ENCODE peak calls at places on chromosomes 6 and 20, in six cellular contexts. C is astrocyte of the spinal cord; Y is Kasumi-1; A is stimulated activated CD8-positive, alpha-beta memory T cell treated with anti-CD3 and anti-CD28 coated beads, Interleukin-12 subunit alpha, Interleukin-12 subunit beta, amount 100 ng/mL, for 4 hours; G is T-helper 1 cell; Z is T follicular helper cell. R is an unnamed sample.

GRCh38 chr6:123519191-123519510 is 117.6 kb downstream of the TRDN start:
- DNase-seq in A (no peak), C (no peak), Z (no peak), Y (no peak), G (no peak), R (no peak)

GRCh38 chr20:37919389-37920040 is 16.6 kb downstream of the VSTM2L start:
- DNase-seq in C (no peak), G (no peak), Z (no peak), A (no peak), Y (no peak), R (no peak)

GRCh38 chr6:2734517-2735076 is 16.1 kb downstream of the MYLK4 start:
- DNase-seq in G (no peak), C (no peak), A (no peak), Y (no peak), Z (no peak), R (no peak)

GRCh38 chr6:159693128-159693893 is at the start of gene SOD2:
- DNase-seq in C (peak), Y (peak), Z (peak), A (peak), G (peak), R (peak)

GRCh38 chr6:20790032-20790791 is 256.0 kb downstream of the CDKAL1 start:
- DNase-seq in C (peak), A (no peak), Y (no peak), Z (no peak), G (no peak), R (no peak)

GRCh38 chr6:29424168-29424567 is 9.4 kb downstream of the OR12D1 start:
- DNase-seq in Y (no peak), G (no peak), C (no peak), A (no peak), Z (no peak), R (no peak)

GRCh38 chr6:85676086-85676729 is 33.5 kb upstream of the SYNCRIP start:
- DNase-seq in Y (peak), G (no peak), C (no peak), Z (no peak), A (no peak), R (no peak)

GRCh38 chr20:35344354-35344837 is 52.2 kb upstream of the FAM83C start:
- DNase-seq in C (peak), Z (no peak), Y (no peak), G (no peak), A (no peak), R (no peak)

GRCh38 chr6:39950125-39950720 is 16.0 kb upstream of the MOCS1 start:
- DNase-seq in Z (no peak), C (no peak), Y (no peak), G (no peak), A (no peak), R (no peak)

GRCh38 chr6:164078551-164079274 is 664.2 kb downstream of the QKI start:
- DNase-seq in G (no peak), Z (no peak), A (no peak), Y (no peak), C (no peak), R (no peak)

GRCh38 chr6:170095273-170095976 is 195.5 kb downstream of the DLL1 start:
- DNase-seq in G (no peak), A (no peak), C (no peak), Z (no peak), Y (no peak), R (no peak)

GRCh38 chr20:37911838-37912273 is 8.9 kb downstream of the VSTM2L start:
- DNase-seq in Z (no peak), A (no peak), G (no peak), Y (no peak), C (no peak), R (no peak)

GRCh38 chr6:138086573-138087196 is 20.5 kb downstream of the PERP start:
- DNase-seq in G (no peak), C (peak), Y (no peak), A (no peak), Z (no peak), R (no peak)

GRCh38 chr6:41976794-41977484 is 35.3 kb upstream of the CCND3 start:
- DNase-seq in C (peak), Y (no peak), A (no peak), G (no peak), Z (no peak), R (no peak)

GRCh38 chr6:47153066-47153755 is 111.1 kb upstream of the ADGRF1 start:
- DNase-seq in G (no peak), Y (no peak), Z (no peak), A (no peak), C (no peak), R (no peak)

GRCh38 chr6:126112171-126112632 is 125.9 kb downstream of the TRMT11 start:
- DNase-seq in Y (no peak), C (peak), G (no peak), Z (no peak), A (no peak), R (no peak)

GRCh38 chr20:36645998-36646397 is at the start of gene SLA2:
- DNase-seq in G (peak), A (peak), Z (peak), Y (peak), C (no peak), R (no peak)

GRCh38 chr6:15769471-15770088 is 106.8 kb upstream of the DTNBP1 start:
- DNase-seq in G (no peak), Y (no peak), Z (no peak), C (no peak), A (no peak), R (no peak)

GRCh38 chr6:45430590-45431202 is 53.0 kb upstream of the SUPT3H start:
- DNase-seq in G (no peak), Z (no peak), A (no peak), Y (peak), C (no peak), R (no peak)

GRCh38 chr6:43491750-43492661 is 14.6 kb downstream of the TJAP1 start:
- DNase-seq in A (no peak), Z (no peak), C (peak), G (no peak), Y (no peak), R (peak)

GRCh38 chr6:157193443-157193996 is 129.8 kb downstream of the TMEM242 start:
- DNase-seq in A (no peak), G (no peak), Y (no peak), Z (no peak), C (no peak), R (no peak)